ENCODE peak calls at places on chromosomes 12 and 14, in four cellular contexts. U, N, Z and E are unnamed samples.

GRCh38 chr12:74401035-74401434 is 136.6 kb upstream of the ATXN7L3B start:
- DNase-seq in U (no peak), N (no peak), Z (no peak), E (no peak)

GRCh38 chr14:90137807-90138206 is 76.0 kb downstream of the KCNK13 start:
- DNase-seq in U (no peak), N (no peak), Z (no peak), E (no peak)

GRCh38 chr12:89411846-89412245 is 59.5 kb upstream of the DUSP6 start:
- DNase-seq in U (no peak), N (no peak), Z (no peak), E (no peak)

GRCh38 chr12:495466-495865 is 35.7 kb downstream of the B4GALNT3 start:
- DNase-seq in U (no peak), N (no peak), Z (no peak), E (no peak)

GRCh38 chr12:24822121-24822899 is 126.6 kb downstream of the BCAT1 start:
- DNase-seq in U (no peak), N (no peak), Z (no peak), E (peak)

GRCh38 chr12:75623631-75624118 is 112.3 kb upstream of the KRR1 start:
- DNase-seq in U (no peak), N (no peak), Z (no peak), E (no peak)

GRCh38 chr12:92439397-92439779 is 263.4 kb upstream of the PLEKHG7 start:
- DNase-seq in U (peak), N (no peak), Z (no peak), E (no peak)

GRCh38 chr12:12788131-12788530 is 2.7 kb downstream of the APOLD1 start:
- DNase-seq in U (no peak), N (no peak), Z (no peak), E (no peak)

GRCh38 chr12:106287364-106287763 is 15.2 kb upstream of the TCP11L2 start:
- DNase-seq in U (no peak), N (no peak), Z (no peak), E (no peak)

GRCh38 chr14:51041117-51041531 is 53.8 kb downstream of the TRIM9 start:
- DNase-seq in U (no peak), N (no peak), Z (no peak), E (no peak)

GRCh38 chr14:75654127-75654732 is 6.4 kb downstream of the ERG28 start:
- DNase-seq in U (no peak), N (peak), Z (peak), E (no peak)

GRCh38 chr14:37150414-37150813 is 22.0 kb downstream of the SLC25A21 start:
- DNase-seq in U (no peak), N (no peak), Z (no peak), E (peak)

GRCh38 chr12:121154793-121155375 is 22.2 kb downstream of the P2RX7 start:
- DNase-seq in U (no peak), N (no peak), Z (no peak), E (no peak)

GRCh38 chr12:10959777-10960176 is 20.7 kb upstream of the TAS2R14 start:
- DNase-seq in U (no peak), N (no peak), Z (no peak), E (no peak)

GRCh38 chr14:103808403-103809001 is 38.9 kb downstream of the PPP1R13B start:
- DNase-seq in U (no peak), N (peak), Z (peak), E (peak)